ENCODE peak calls at places on chromosomes 5 and 9, in five cellular contexts. One of them, this sample, is unnamed.

GRCh38 chr9:120534266-120534665 is 45.7 kb downstream of the CDK5RAP2 start:
- DNase-seq in fibroblast of mammary gland: no peak
- DNase-seq in HepG2: no peak
- DNase-seq in fibroblast of lung: no peak
- DNase-seq in CD8-positive, alpha-beta memory T cell: no peak
- DNase-seq in this sample: no peak

GRCh38 chr9:84860423-84861115 is 191.0 kb downstream of the NTRK2 start:
- DNase-seq in fibroblast of mammary gland: peak; percentile 16
- DNase-seq in HepG2: no peak
- DNase-seq in fibroblast of lung: peak; percentile 78
- DNase-seq in CD8-positive, alpha-beta memory T cell: no peak
- DNase-seq in this sample: no peak

GRCh38 chr5:58138791-58139190 is 321.1 kb downstream of the PLK2 start:
- DNase-seq in fibroblast of mammary gland: no peak
- DNase-seq in HepG2: no peak
- DNase-seq in fibroblast of lung: no peak
- DNase-seq in CD8-positive, alpha-beta memory T cell: no peak
- DNase-seq in this sample: no peak

GRCh38 chr5:88885043-88885442 is 2.1 kb upstream of the MEF2C start:
- DNase-seq in fibroblast of mammary gland: no peak
- DNase-seq in HepG2: no peak
- DNase-seq in fibroblast of lung: no peak
- DNase-seq in CD8-positive, alpha-beta memory T cell: no peak
- DNase-seq in this sample: no peak

GRCh38 chr9:118609355-118610044 is 759.7 kb downstream of the BRINP1 start:
- DNase-seq in fibroblast of mammary gland: peak; percentile 69
- DNase-seq in HepG2: no peak
- DNase-seq in fibroblast of lung: peak; percentile 58
- DNase-seq in CD8-positive, alpha-beta memory T cell: no peak
- DNase-seq in this sample: no peak

GRCh38 chr5:107153304-107153703 is 517.4 kb downstream of the EFNA5 start:
- DNase-seq in fibroblast of mammary gland: no peak
- DNase-seq in HepG2: no peak
- DNase-seq in fibroblast of lung: peak; percentile 4
- DNase-seq in CD8-positive, alpha-beta memory T cell: no peak
- DNase-seq in this sample: no peak

GRCh38 chr5:173767580-173768266 is 120.4 kb upstream of the CPEB4 start:
- DNase-seq in fibroblast of mammary gland: peak; percentile 19
- DNase-seq in HepG2: peak; percentile 35
- DNase-seq in fibroblast of lung: peak; percentile 11
- DNase-seq in CD8-positive, alpha-beta memory T cell: no peak
- DNase-seq in this sample: no peak

GRCh38 chr9:6187272-6187671 is 28.3 kb upstream of the IL33 start:
- DNase-seq in fibroblast of mammary gland: no peak
- DNase-seq in HepG2: no peak
- DNase-seq in fibroblast of lung: no peak
- DNase-seq in CD8-positive, alpha-beta memory T cell: no peak
- DNase-seq in this sample: no peak

GRCh38 chr5:126452477-126452876 is 29.3 kb downstream of the GRAMD2B start:
- DNase-seq in fibroblast of mammary gland: no peak
- DNase-seq in HepG2: no peak
- DNase-seq in fibroblast of lung: peak; percentile 45
- DNase-seq in CD8-positive, alpha-beta memory T cell: no peak
- DNase-seq in this sample: no peak

GRCh38 chr9:69317081-69317480 is 7.9 kb upstream of the ENTREP1 start:
- DNase-seq in fibroblast of mammary gland: peak; percentile 6
- DNase-seq in HepG2: no peak
- DNase-seq in fibroblast of lung: peak; percentile 53
- DNase-seq in CD8-positive, alpha-beta memory T cell: no peak
- DNase-seq in this sample: no peak

GRCh38 chr5:54220230-54221040 is 89.9 kb downstream of the ARL15 start:
- DNase-seq in fibroblast of mammary gland: no peak
- DNase-seq in HepG2: no peak
- DNase-seq in fibroblast of lung: no peak
- DNase-seq in CD8-positive, alpha-beta memory T cell: no peak
- DNase-seq in this sample: no peak

GRCh38 chr9:90996154-90996788 is 194.7 kb downstream of the SYK start:
- DNase-seq in fibroblast of mammary gland: no peak
- DNase-seq in HepG2: no peak
- DNase-seq in fibroblast of lung: no peak
- DNase-seq in CD8-positive, alpha-beta memory T cell: no peak
- DNase-seq in this sample: no peak

GRCh38 chr9:133473743-133474142 is 5.2 kb downstream of the SLC2A6 start:
- DNase-seq in fibroblast of mammary gland: no peak
- DNase-seq in HepG2: no peak
- DNase-seq in fibroblast of lung: no peak
- DNase-seq in CD8-positive, alpha-beta memory T cell: no peak
- DNase-seq in this sample: peak; percentile 79

GRCh38 chr5:421287-421880 is 21.6 kb upstream of the EXOC3 start:
- DNase-seq in fibroblast of mammary gland: no peak
- DNase-seq in HepG2: no peak
- DNase-seq in fibroblast of lung: no peak
- DNase-seq in CD8-positive, alpha-beta memory T cell: no peak
- DNase-seq in this sample: peak; percentile 78

GRCh38 chr5:98500811-98501210 is 272.7 kb upstream of the RGMB start:
- DNase-seq in fibroblast of mammary gland: no peak
- DNase-seq in HepG2: no peak
- DNase-seq in fibroblast of lung: no peak
- DNase-seq in CD8-positive, alpha-beta memory T cell: no peak
- DNase-seq in this sample: no peak

GRCh38 chr9:109401169-109401989 is 80.5 kb upstream of the EPB41L4B start:
- DNase-seq in fibroblast of mammary gland: peak; percentile 45
- DNase-seq in HepG2: peak; percentile 65
- DNase-seq in fibroblast of lung: peak; percentile 37
- DNase-seq in CD8-positive, alpha-beta memory T cell: no peak
- DNase-seq in this sample: no peak

GRCh38 chr9:112174965-112175795 is at the start of gene SUSD1:
- DNase-seq in fibroblast of mammary gland: no peak
- DNase-seq in HepG2: peak; percentile 31
- DNase-seq in fibroblast of lung: peak; percentile 27
- DNase-seq in CD8-positive, alpha-beta memory T cell: peak; percentile 44
- DNase-seq in this sample: peak; percentile 51

GRCh38 chr5:10702911-10703491 is 58.0 kb downstream of the DAP start:
- DNase-seq in fibroblast of mammary gland: peak; percentile 54
- DNase-seq in HepG2: no peak
- DNase-seq in fibroblast of lung: peak; percentile 83
- DNase-seq in CD8-positive, alpha-beta memory T cell: no peak
- DNase-seq in this sample: peak; percentile 16

GRCh38 chr5:137735531-137736284 is at the start of gene KLHL3:
- DNase-seq in fibroblast of mammary gland: peak; percentile 53
- DNase-seq in HepG2: peak; percentile 13
- DNase-seq in fibroblast of lung: peak; percentile 63
- DNase-seq in CD8-positive, alpha-beta memory T cell: peak; percentile 13
- DNase-seq in this sample: no peak

GRCh38 chr5:16577677-16578076 is 39.1 kb downstream of the RETREG1 start:
- DNase-seq in fibroblast of mammary gland: peak; percentile 18
- DNase-seq in HepG2: no peak
- DNase-seq in fibroblast of lung: no peak
- DNase-seq in CD8-positive, alpha-beta memory T cell: no peak
- DNase-seq in this sample: no peak

GRCh38 chr5:3230941-3231340 is 364.7 kb upstream of the IRX1 start:
- DNase-seq in fibroblast of mammary gland: no peak
- DNase-seq in HepG2: no peak
- DNase-seq in fibroblast of lung: no peak
- DNase-seq in CD8-positive, alpha-beta memory T cell: no peak
- DNase-seq in this sample: no peak

GRCh38 chr9:136303066-136303824 is 649 bp downstream of the CCDC187 start:
- DNase-seq in fibroblast of mammary gland: no peak
- DNase-seq in HepG2: no peak
- DNase-seq in fibroblast of lung: no peak
- DNase-seq in CD8-positive, alpha-beta memory T cell: no peak
- DNase-seq in this sample: no peak

GRCh38 chr5:169242175-169242848 is 58.6 kb downstream of the SLIT3 start:
- DNase-seq in fibroblast of mammary gland: no peak
- DNase-seq in HepG2: no peak
- DNase-seq in fibroblast of lung: no peak
- DNase-seq in CD8-positive, alpha-beta memory T cell: no peak
- DNase-seq in this sample: no peak

GRCh38 chr5:58201922-58202648 is 257.8 kb downstream of the PLK2 start:
- DNase-seq in fibroblast of mammary gland: no peak
- DNase-seq in HepG2: no peak
- DNase-seq in fibroblast of lung: peak; percentile 81
- DNase-seq in CD8-positive, alpha-beta memory T cell: no peak
- DNase-seq in this sample: no peak

GRCh38 chr9:126781717-126782388 is 23.0 kb upstream of the ZBTB43 start:
- DNase-seq in fibroblast of mammary gland: peak; percentile 63
- DNase-seq in HepG2: peak; percentile 63
- DNase-seq in fibroblast of lung: peak; percentile 49
- DNase-seq in CD8-positive, alpha-beta memory T cell: peak; percentile 63
- DNase-seq in this sample: peak; percentile 87
- H3K4me3 ChIP-seq in fibroblast of mammary gland: no peak overlapping the region
- H3K4me3 ChIP-seq in HepG2: peak overlapping the region; percentile 24
- H3K4me3 ChIP-seq in fibroblast of lung: peak overlapping the region; percentile 3
- H3K4me3 ChIP-seq in CD8-positive, alpha-beta memory T cell: no peak overlapping the region
- H3K4me3 ChIP-seq in this sample: no peak overlapping the region

DNA sequence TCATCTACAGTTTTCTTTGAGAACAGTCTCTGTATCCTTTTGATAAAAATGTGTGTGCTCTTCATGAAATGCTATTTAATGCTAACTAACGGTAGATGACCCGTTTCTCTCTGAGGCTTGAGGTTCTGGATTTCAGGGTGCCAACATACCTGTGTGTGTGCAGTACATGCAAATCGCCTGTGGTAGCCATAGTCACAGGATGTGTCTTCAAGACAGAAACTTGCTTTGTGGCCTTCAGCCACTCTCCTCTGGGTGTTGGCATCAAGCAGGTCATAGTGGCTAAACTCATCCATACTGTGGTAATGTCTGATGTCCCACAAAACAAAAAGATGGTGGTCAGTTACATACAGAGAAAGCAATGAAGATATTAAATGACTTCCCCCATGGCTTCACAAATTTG is 4.2 kb downstream of the LOX start:
- DNase-seq in fibroblast of mammary gland: no peak
- DNase-seq in HepG2: no peak
- DNase-seq in fibroblast of lung: no peak
- DNase-seq in CD8-positive, alpha-beta memory T cell: no peak
- DNase-seq in this sample: no peak
- H3K4me3 ChIP-seq in fibroblast of mammary gland: no peak overlapping the region
- H3K4me3 ChIP-seq in HepG2: no peak overlapping the region
- H3K4me3 ChIP-seq in fibroblast of lung: no peak overlapping the region
- H3K4me3 ChIP-seq in CD8-positive, alpha-beta memory T cell: no peak overlapping the region
- H3K4me3 ChIP-seq in this sample: no peak overlapping the region

GRCh38 chr9:87944687-87945086 is 26.9 kb downstream of the SPATA31C1 start:
- DNase-seq in fibroblast of mammary gland: no peak
- DNase-seq in HepG2: no peak
- DNase-seq in fibroblast of lung: no peak
- DNase-seq in CD8-positive, alpha-beta memory T cell: no peak
- DNase-seq in this sample: no peak
- H3K4me3 ChIP-seq in fibroblast of mammary gland: no peak overlapping the region
- H3K4me3 ChIP-seq in HepG2: no peak overlapping the region
- H3K4me3 ChIP-seq in fibroblast of lung: peak overlapping the region; percentile 10
- H3K4me3 ChIP-seq in CD8-positive, alpha-beta memory T cell: no peak overlapping the region
- H3K4me3 ChIP-seq in this sample: no peak overlapping the region

GRCh38 chr9:93955356-93956182 is 414 bp upstream of the BARX1 start:
- DNase-seq in fibroblast of mammary gland: no peak
- DNase-seq in HepG2: no peak
- DNase-seq in fibroblast of lung: no peak
- DNase-seq in CD8-positive, alpha-beta memory T cell: no peak
- DNase-seq in this sample: peak; percentile 49

GRCh38 chr9:93952784-93953491 is 2.2 kb downstream of the BARX1 start:
- DNase-seq in fibroblast of mammary gland: no peak
- DNase-seq in HepG2: no peak
- DNase-seq in fibroblast of lung: no peak
- DNase-seq in CD8-positive, alpha-beta memory T cell: no peak
- DNase-seq in this sample: no peak

GRCh38 chr9:93956183-93956784 is 1.1 kb upstream of the BARX1 start:
- DNase-seq in fibroblast of mammary gland: no peak
- DNase-seq in HepG2: no peak
- DNase-seq in fibroblast of lung: no peak
- DNase-seq in CD8-positive, alpha-beta memory T cell: no peak
- DNase-seq in this sample: no peak

GRCh38 chr9:93953492-93954435 is 1.4 kb downstream of the BARX1 start:
- DNase-seq in fibroblast of mammary gland: no peak
- DNase-seq in HepG2: no peak
- DNase-seq in fibroblast of lung: no peak
- DNase-seq in CD8-positive, alpha-beta memory T cell: no peak
- DNase-seq in this sample: peak; percentile 32

DNA sequence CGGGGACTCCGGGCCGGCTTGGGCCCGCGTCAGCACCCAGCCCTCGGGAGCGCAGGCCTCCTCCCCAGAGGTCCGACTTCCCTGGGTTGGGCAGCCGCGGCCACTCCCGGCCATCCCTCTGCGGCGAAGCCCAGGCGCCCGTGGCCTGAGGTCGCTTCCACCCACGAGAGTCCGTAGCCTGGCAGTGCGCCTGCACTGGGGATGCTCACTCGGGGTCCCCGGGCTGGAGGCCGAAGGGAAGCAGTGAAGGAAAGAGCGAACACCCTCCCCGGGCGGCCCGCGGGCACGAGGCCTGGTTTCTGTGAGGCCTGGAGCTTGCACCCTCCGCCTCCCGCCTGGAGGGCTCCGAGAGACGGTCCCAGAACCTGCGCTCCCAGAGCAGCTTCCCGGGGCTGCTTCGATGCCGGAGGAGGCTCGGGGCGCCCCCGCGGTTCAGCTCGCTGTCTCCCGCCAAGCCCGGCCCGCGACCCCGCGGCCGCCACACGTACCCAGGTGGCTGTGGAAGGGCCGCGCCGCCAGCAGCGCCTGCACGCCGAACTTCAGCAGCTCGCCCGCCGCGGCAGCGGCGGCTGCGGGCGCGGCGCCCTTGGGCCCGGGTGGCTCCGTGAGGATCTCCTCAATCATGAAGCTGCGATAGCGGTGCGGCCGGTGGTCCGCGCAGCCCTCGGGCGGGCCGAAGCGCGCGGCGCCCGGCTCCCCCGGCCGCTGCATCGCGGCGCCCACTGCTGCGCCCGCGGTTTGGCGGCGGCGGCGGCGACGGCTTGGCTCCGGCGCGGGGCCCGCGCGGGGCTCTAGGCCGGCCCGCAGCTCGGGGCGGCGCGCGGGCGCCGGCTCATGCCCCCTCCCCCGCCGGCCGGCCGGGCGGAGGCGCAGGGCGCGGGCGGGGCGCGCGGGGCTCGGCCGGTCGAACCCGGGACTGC is at the start of gene BARX1:
- DNase-seq in fibroblast of mammary gland: no peak
- DNase-seq in HepG2: no peak
- DNase-seq in fibroblast of lung: no peak
- DNase-seq in CD8-positive, alpha-beta memory T cell: no peak
- DNase-seq in this sample: no peak
- H3K4me3 ChIP-seq in fibroblast of mammary gland: no peak within 1 kb of the TSS
- H3K4me3 ChIP-seq in HepG2: no peak within 1 kb of the TSS
- H3K4me3 ChIP-seq in fibroblast of lung: no peak within 1 kb of the TSS
- H3K4me3 ChIP-seq in CD8-positive, alpha-beta memory T cell: no peak within 1 kb of the TSS
- H3K4me3 ChIP-seq in this sample: peak within 1 kb of the TSS; percentile 18

This sample was measured in upper lobe of left lung.